ENCODE peak calls at places on chromosomes 11 and 22, in nine cellular contexts. D is left ventricle myocardium inferior, A is PC-3, Z is thoracic aorta, J is IMR-90, S is cardiac fibroblast, Y is uterus, W is pancreas, T is epithelial cell of esophagus. B is an unnamed sample.

GRCh38 chr11:59141673-59142460 is 789 bp upstream of the FAM111A start:
- DNase-seq in T (no peak), Y (no peak), S (peak), A (peak), D (no peak), Z (no peak), J (peak), W (no peak), B (no peak)

GRCh38 chr11:65557280-65558001 is 718 bp downstream of the LTBP3 start:
- DNase-seq in J (no peak), A (no peak), D (no peak), S (no peak), Z (no peak), Y (peak), W (peak), T (no peak), B (peak)

GRCh38 chr22:43152355-43153071 is 1.2 kb downstream of the TSPO start:
- DNase-seq in T (peak), A (peak), S (peak), J (peak), Z (peak), D (peak), W (peak), Y (peak), B (peak)

GRCh38 chr22:48464246-48464645 is 1363.4 kb downstream of the BRD1 start:
- DNase-seq in D (no peak), J (no peak), Y (no peak), S (no peak), A (no peak), W (no peak), Z (no peak), T (no peak), B (peak)

GRCh38 chr11:40290031-40290650 is 1169.3 kb downstream of the LRRC4C start:
- DNase-seq in A (peak), W (no peak), Z (no peak), J (peak), D (no peak), T (peak), Y (no peak), S (peak), B (no peak)

GRCh38 chr11:112128483-112129121 is 35.3 kb downstream of the IL18 start:
- DNase-seq in S (peak), D (peak), W (peak), A (peak), J (peak), Z (no peak), Y (peak), T (peak), B (no peak)

GRCh38 chr11:122877732-122878131 is 4.8 kb upstream of the JHY start:
- DNase-seq in A (no peak), J (no peak), S (no peak), W (no peak), D (no peak), Y (no peak), Z (no peak), T (no peak), B (no peak)

GRCh38 chr11:293852-294661 is 5.1 kb downstream of the PGGHG start:
- DNase-seq in S (no peak), W (no peak), D (peak), Y (no peak), J (no peak), T (no peak), Z (no peak), A (no peak), B (peak)

GRCh38 chr11:2928605-2929510 is at the start of gene PHLDA2:
- DNase-seq in W (no peak), A (peak), Y (no peak), J (peak), T (peak), D (peak), Z (no peak), S (peak), B (peak)

GRCh38 chr11:18844753-18845367 is 53.3 kb upstream of the PTPN5 start:
- DNase-seq in J (peak), D (no peak), Z (no peak), W (no peak), S (peak), Y (no peak), T (peak), A (peak), B (no peak)

GRCh38 chr11:1756791-1757771 is 6.6 kb downstream of the CTSD start:
- DNase-seq in J (no peak), Z (no peak), Y (no peak), D (no peak), W (no peak), A (no peak), S (no peak), T (no peak), B (no peak)

GRCh38 chr22:40525250-40525884 is 111.2 kb downstream of the MRTFA start:
- DNase-seq in J (peak), Y (no peak), T (peak), D (peak), W (peak), A (peak), Z (no peak), S (peak), B (peak)

GRCh38 chr11:60145677-60146076 is 37.2 kb downstream of the MS4A6A start:
- DNase-seq in T (no peak), Y (no peak), Z (no peak), J (no peak), D (no peak), S (no peak), A (no peak), W (no peak), B (no peak)

DNA sequence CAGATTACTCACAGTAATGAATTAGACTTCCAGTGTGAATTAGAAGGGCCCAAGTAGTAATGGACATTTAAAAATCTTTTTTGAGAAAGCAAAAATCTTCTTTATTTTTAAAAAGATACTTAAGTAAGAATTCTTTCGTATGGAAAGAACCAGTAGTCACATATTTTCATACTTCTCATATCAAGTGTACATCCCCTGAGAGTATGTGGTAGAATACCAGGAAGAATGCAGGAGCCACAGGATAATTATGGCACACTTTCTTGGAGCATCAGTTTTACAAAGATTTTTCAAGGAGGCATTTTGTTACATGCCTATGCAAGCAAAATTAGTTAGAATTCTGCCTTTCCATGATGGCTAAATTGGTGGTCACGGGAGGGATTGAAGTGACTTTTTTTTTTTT is 28.2 kb downstream of the POLD3 start:
- DNase-seq in J (no peak), T (no peak), A (no peak), Z (no peak), Y (no peak), S (peak), D (no peak), W (no peak), B (no peak)
- H3K4me3 ChIP-seq in J (no peak), T (no peak), A (no peak), Z (no peak), Y (no peak), S (no peak), D (no peak), W (no peak), B (no peak)

GRCh38 chr11:46346886-46347636 is at the start of gene DGKZ:
- DNase-seq in D (peak), W (peak), S (peak), J (peak), Z (no peak), T (peak), A (peak), Y (peak), B (peak)

GRCh38 chr11:46343520-46343919 is 3.7 kb upstream of the DGKZ start:
- DNase-seq in J (no peak), Z (no peak), A (no peak), T (no peak), Y (no peak), S (no peak), D (no peak), W (no peak), B (peak)

GRCh38 chr11:46347637-46348311 is 511 bp downstream of the DGKZ start:
- DNase-seq in Z (no peak), Y (no peak), T (no peak), W (no peak), D (no peak), A (no peak), J (no peak), S (no peak), B (peak)

GRCh38 chr11:46345131-46345597 is 2.1 kb upstream of the DGKZ start:
- DNase-seq in J (no peak), Y (peak), D (peak), A (no peak), Z (no peak), T (peak), S (no peak), W (no peak), B (peak)

GRCh38 chr11:46345881-46346484 is 1.3 kb upstream of the DGKZ start:
- DNase-seq in A (no peak), T (no peak), Y (no peak), J (no peak), Z (no peak), W (no peak), D (no peak), S (no peak), B (no peak)
- H3K4me3 ChIP-seq in A (no peak), T (peak), Y (no peak), J (no peak), Z (peak), W (no peak), D (peak), S (no peak), B (no peak)

DNA sequence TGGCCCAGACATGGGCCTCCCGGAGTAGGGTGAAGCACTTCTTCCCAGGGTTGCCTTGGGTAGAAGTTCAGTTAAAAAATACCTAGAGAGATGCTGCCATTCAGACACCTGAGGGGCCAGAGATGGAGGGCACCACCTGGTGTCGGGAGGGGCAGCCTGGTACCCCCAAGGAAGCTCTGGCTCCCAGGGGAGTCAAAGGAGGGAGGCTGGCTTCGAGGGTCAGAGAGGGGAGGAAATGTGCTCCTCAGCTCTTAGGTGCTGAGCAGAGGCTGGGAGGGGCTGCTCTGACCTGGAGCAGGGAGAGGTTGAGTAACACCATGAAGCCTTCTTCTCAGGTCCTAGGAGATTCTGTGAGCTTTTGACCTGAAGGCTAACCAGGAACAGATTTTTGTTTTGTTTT is 1.1 kb downstream of the USP35 start:
- DNase-seq in A (no peak), S (no peak), D (no peak), Z (no peak), T (no peak), J (no peak), W (no peak), Y (no peak), B (no peak)
- H3K4me3 ChIP-seq in A (peak), S (peak), D (peak), Z (peak), T (peak), J (peak), W (peak), Y (peak), B (peak)

DNA sequence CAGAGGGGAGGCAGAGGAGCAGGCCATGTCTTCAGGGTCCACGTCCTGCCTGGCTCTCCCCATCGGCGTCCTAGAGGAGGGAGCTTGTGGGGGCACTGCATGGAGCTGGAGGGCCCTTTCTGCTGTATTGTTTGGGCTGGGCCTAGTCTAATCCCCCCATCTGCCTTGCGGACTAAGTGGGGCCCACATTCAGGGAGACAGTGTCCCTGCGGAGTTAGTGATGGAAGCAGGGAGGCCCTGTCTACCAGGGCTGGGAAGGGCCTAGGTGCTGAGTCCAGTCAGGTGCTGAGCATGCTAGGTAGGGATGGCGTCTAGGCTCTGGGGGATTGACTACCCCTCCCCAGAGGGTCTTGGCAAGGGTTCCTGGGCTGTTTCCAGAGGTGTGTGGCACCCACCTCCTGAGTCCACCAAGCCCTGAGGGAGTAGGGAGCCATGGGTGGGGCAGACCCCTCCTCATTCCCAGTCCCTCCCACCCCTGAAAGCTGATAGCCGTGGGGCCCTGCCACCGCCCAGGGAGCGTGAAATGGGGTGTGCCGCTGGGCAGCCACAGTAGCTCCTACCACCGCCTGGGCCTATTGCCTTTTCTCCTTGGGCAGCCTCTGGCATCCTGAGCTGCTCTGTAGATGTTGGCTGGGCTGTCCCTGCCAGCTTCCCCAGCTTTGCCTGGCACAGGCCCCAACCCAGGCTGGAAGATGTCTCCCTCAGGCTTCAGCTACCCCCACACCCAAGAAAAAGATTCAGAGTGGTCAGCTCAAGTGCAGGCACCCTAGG is 1.9 kb upstream of the POLD4 start:
- DNase-seq in Z (no peak), S (no peak), A (no peak), J (no peak), Y (no peak), T (no peak), D (no peak), W (no peak), B (no peak)
- H3K4me3 ChIP-seq in Z (no peak), S (no peak), A (peak), J (no peak), Y (no peak), T (no peak), D (peak), W (no peak), B (no peak)

DNA sequence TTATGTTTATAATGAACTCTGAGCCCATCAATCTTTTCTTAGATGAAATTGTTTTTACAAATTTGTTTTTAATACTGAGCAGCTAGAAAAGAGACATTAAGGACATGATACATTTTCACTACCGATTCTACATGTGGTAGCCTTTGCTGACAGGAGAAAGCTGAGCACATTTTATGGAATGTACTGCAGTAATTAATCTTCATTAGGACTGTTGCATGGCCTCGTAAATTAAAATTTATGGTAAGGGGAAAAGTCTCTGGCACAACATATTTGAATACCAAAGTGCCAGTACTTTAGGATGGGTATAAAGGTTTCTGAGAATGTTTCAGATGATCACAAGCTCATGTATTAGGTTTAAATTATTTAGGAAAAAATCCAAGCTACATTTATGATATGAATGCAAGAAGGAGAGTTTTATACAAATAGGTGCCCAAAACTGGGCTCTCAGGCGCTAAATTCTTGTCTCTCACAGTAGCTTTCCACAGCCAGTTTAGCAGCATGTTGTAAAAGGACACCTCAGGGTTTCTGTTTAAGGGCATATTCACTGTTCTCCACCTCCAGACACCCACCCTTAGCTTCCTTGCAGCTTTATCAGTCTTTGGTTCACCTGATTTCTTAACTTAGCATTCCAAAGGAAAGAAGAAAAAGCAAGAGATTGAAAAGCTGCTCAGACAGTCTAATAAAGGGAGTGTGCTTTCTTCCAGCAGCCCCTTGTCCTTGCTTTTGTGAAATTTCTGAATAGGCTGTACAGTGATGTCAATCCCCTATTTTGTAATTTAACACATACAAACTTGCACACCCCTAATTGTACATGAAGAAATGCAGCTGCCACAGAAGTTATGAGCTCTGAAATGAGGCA is 261.9 kb downstream of the DDX10 start:
- DNase-seq in A (no peak), W (no peak), D (no peak), J (no peak), Z (no peak), S (no peak), T (no peak), Y (no peak), B (peak)
- H3K4me3 ChIP-seq in A (no peak), W (no peak), D (no peak), J (no peak), Z (no peak), S (no peak), T (no peak), Y (no peak), B (no peak)

B was measured in endodermal cell.